ENCODE peak calls at places on chromosomes 3 and 15, in ten cellular contexts. One of them, this sample, is unnamed.

GRCh38 chr3:182375921-182376320 is 417.4 kb upstream of the ATP11B start:
- DNase-seq in glutamatergic neuron: no peak
- DNase-seq in germinal center: no peak
- DNase-seq in cardiac muscle cell: no peak
- DNase-seq in OCI-LY7: no peak
- DNase-seq in NCI-H460: no peak
- DNase-seq in Caki2: no peak
- DNase-seq in naive thymus-derived CD8-positive, alpha-beta T cell: no peak
- DNase-seq in foreskin fibroblast: no peak
- DNase-seq in HTR-8/SVneo: no peak
- DNase-seq in this sample: no peak

GRCh38 chr3:133040696-133041523 is 2.7 kb downstream of the TMEM108 start:
- DNase-seq in glutamatergic neuron: peak; percentile 85
- DNase-seq in germinal center: peak; percentile 16
- DNase-seq in cardiac muscle cell: peak; percentile 85
- DNase-seq in OCI-LY7: peak; percentile 62
- DNase-seq in NCI-H460: peak; percentile 65
- DNase-seq in Caki2: peak; percentile 45
- DNase-seq in naive thymus-derived CD8-positive, alpha-beta T cell: no peak
- DNase-seq in foreskin fibroblast: peak; percentile 53
- DNase-seq in HTR-8/SVneo: peak; percentile 70
- DNase-seq in this sample: no peak

GRCh38 chr3:122456074-122456473 is 40.2 kb upstream of the WDR5B start:
- DNase-seq in glutamatergic neuron: no peak
- DNase-seq in germinal center: no peak
- DNase-seq in cardiac muscle cell: no peak
- DNase-seq in OCI-LY7: no peak
- DNase-seq in NCI-H460: no peak
- DNase-seq in Caki2: no peak
- DNase-seq in naive thymus-derived CD8-positive, alpha-beta T cell: no peak
- DNase-seq in foreskin fibroblast: no peak
- DNase-seq in HTR-8/SVneo: no peak
- DNase-seq in this sample: no peak

GRCh38 chr3:161150001-161150525 is 44.9 kb upstream of the B3GALNT1 start:
- DNase-seq in glutamatergic neuron: no peak
- DNase-seq in germinal center: no peak
- DNase-seq in cardiac muscle cell: peak; percentile 14
- DNase-seq in OCI-LY7: no peak
- DNase-seq in NCI-H460: no peak
- DNase-seq in Caki2: no peak
- DNase-seq in naive thymus-derived CD8-positive, alpha-beta T cell: no peak
- DNase-seq in foreskin fibroblast: no peak
- DNase-seq in HTR-8/SVneo: no peak
- DNase-seq in this sample: no peak

GRCh38 chr3:58009026-58009748 is 965 bp downstream of the FLNB start:
- DNase-seq in glutamatergic neuron: no peak
- DNase-seq in germinal center: peak; percentile 54
- DNase-seq in cardiac muscle cell: no peak
- DNase-seq in OCI-LY7: peak; percentile 67
- DNase-seq in NCI-H460: no peak
- DNase-seq in Caki2: no peak
- DNase-seq in naive thymus-derived CD8-positive, alpha-beta T cell: peak; percentile 43
- DNase-seq in foreskin fibroblast: no peak
- DNase-seq in HTR-8/SVneo: no peak
- DNase-seq in this sample: peak; percentile 6

GRCh38 chr15:48021336-48022086 is 99.3 kb upstream of the SLC24A5 start:
- DNase-seq in glutamatergic neuron: no peak
- DNase-seq in germinal center: no peak
- DNase-seq in cardiac muscle cell: no peak
- DNase-seq in OCI-LY7: no peak
- DNase-seq in NCI-H460: no peak
- DNase-seq in Caki2: peak; percentile 8
- DNase-seq in naive thymus-derived CD8-positive, alpha-beta T cell: no peak
- DNase-seq in foreskin fibroblast: no peak
- DNase-seq in HTR-8/SVneo: no peak
- DNase-seq in this sample: no peak

GRCh38 chr3:174168026-174168425 is 691.1 kb upstream of the NAALADL2 start:
- DNase-seq in glutamatergic neuron: no peak
- DNase-seq in germinal center: no peak
- DNase-seq in cardiac muscle cell: no peak
- DNase-seq in OCI-LY7: no peak
- DNase-seq in NCI-H460: no peak
- DNase-seq in Caki2: no peak
- DNase-seq in naive thymus-derived CD8-positive, alpha-beta T cell: no peak
- DNase-seq in foreskin fibroblast: no peak
- DNase-seq in HTR-8/SVneo: no peak
- DNase-seq in this sample: no peak

GRCh38 chr3:124837730-124838186 is 49.4 kb downstream of the ITGB5 start:
- DNase-seq in glutamatergic neuron: no peak
- DNase-seq in germinal center: no peak
- DNase-seq in cardiac muscle cell: peak; percentile 79
- DNase-seq in OCI-LY7: no peak
- DNase-seq in NCI-H460: peak; percentile 94
- DNase-seq in Caki2: peak; percentile 94
- DNase-seq in naive thymus-derived CD8-positive, alpha-beta T cell: no peak
- DNase-seq in foreskin fibroblast: peak; percentile 64
- DNase-seq in HTR-8/SVneo: no peak
- DNase-seq in this sample: no peak

GRCh38 chr3:140572334-140572733 is 105.5 kb upstream of the TRIM42 start:
- DNase-seq in glutamatergic neuron: no peak
- DNase-seq in germinal center: no peak
- DNase-seq in cardiac muscle cell: no peak
- DNase-seq in OCI-LY7: peak; percentile 7
- DNase-seq in NCI-H460: no peak
- DNase-seq in Caki2: no peak
- DNase-seq in naive thymus-derived CD8-positive, alpha-beta T cell: no peak
- DNase-seq in foreskin fibroblast: no peak
- DNase-seq in HTR-8/SVneo: no peak
- DNase-seq in this sample: no peak

GRCh38 chr3:193347507-193348501 is 30.7 kb downstream of the ATP13A5 start:
- DNase-seq in glutamatergic neuron: no peak
- DNase-seq in germinal center: no peak
- DNase-seq in cardiac muscle cell: no peak
- DNase-seq in OCI-LY7: no peak
- DNase-seq in NCI-H460: no peak
- DNase-seq in Caki2: no peak
- DNase-seq in naive thymus-derived CD8-positive, alpha-beta T cell: no peak
- DNase-seq in foreskin fibroblast: no peak
- DNase-seq in HTR-8/SVneo: no peak
- DNase-seq in this sample: no peak

GRCh38 chr3:139123377-139124095 is 78.8 kb upstream of the PRR23C start:
- DNase-seq in glutamatergic neuron: no peak
- DNase-seq in germinal center: no peak
- DNase-seq in cardiac muscle cell: no peak
- DNase-seq in OCI-LY7: no peak
- DNase-seq in NCI-H460: no peak
- DNase-seq in Caki2: no peak
- DNase-seq in naive thymus-derived CD8-positive, alpha-beta T cell: no peak
- DNase-seq in foreskin fibroblast: peak; percentile 54
- DNase-seq in HTR-8/SVneo: no peak
- DNase-seq in this sample: no peak

GRCh38 chr15:60384052-60384451 is 13.7 kb downstream of the ANXA2 start:
- DNase-seq in glutamatergic neuron: no peak
- DNase-seq in germinal center: no peak
- DNase-seq in cardiac muscle cell: peak; percentile 61
- DNase-seq in OCI-LY7: no peak
- DNase-seq in NCI-H460: no peak
- DNase-seq in Caki2: no peak
- DNase-seq in naive thymus-derived CD8-positive, alpha-beta T cell: no peak
- DNase-seq in foreskin fibroblast: no peak
- DNase-seq in HTR-8/SVneo: no peak
- DNase-seq in this sample: no peak

GRCh38 chr15:80906159-80906775 is 83.4 kb downstream of the MESD start:
- DNase-seq in glutamatergic neuron: no peak
- DNase-seq in germinal center: no peak
- DNase-seq in cardiac muscle cell: no peak
- DNase-seq in OCI-LY7: no peak
- DNase-seq in NCI-H460: no peak
- DNase-seq in Caki2: peak; percentile 30
- DNase-seq in naive thymus-derived CD8-positive, alpha-beta T cell: no peak
- DNase-seq in foreskin fibroblast: peak; percentile 9
- DNase-seq in HTR-8/SVneo: peak; percentile 69
- DNase-seq in this sample: no peak

GRCh38 chr3:105700575-105700974 is 168.2 kb downstream of the CBLB start:
- DNase-seq in glutamatergic neuron: no peak
- DNase-seq in germinal center: no peak
- DNase-seq in cardiac muscle cell: no peak
- DNase-seq in OCI-LY7: no peak
- DNase-seq in NCI-H460: no peak
- DNase-seq in Caki2: no peak
- DNase-seq in naive thymus-derived CD8-positive, alpha-beta T cell: no peak
- DNase-seq in foreskin fibroblast: no peak
- DNase-seq in HTR-8/SVneo: no peak
- DNase-seq in this sample: no peak

GRCh38 chr15:68272797-68273271 is 4.7 kb upstream of the FEM1B start:
- DNase-seq in glutamatergic neuron: no peak
- DNase-seq in germinal center: no peak
- DNase-seq in cardiac muscle cell: peak; percentile 35
- DNase-seq in OCI-LY7: no peak
- DNase-seq in NCI-H460: no peak
- DNase-seq in Caki2: no peak
- DNase-seq in naive thymus-derived CD8-positive, alpha-beta T cell: no peak
- DNase-seq in foreskin fibroblast: peak; percentile 96
- DNase-seq in HTR-8/SVneo: no peak
- DNase-seq in this sample: no peak

GRCh38 chr3:72549819-72550581 is 298.2 kb downstream of the SHQ1 start:
- DNase-seq in glutamatergic neuron: no peak
- DNase-seq in germinal center: peak; percentile 21
- DNase-seq in cardiac muscle cell: peak; percentile 6
- DNase-seq in OCI-LY7: no peak
- DNase-seq in NCI-H460: no peak
- DNase-seq in Caki2: no peak
- DNase-seq in naive thymus-derived CD8-positive, alpha-beta T cell: no peak
- DNase-seq in foreskin fibroblast: no peak
- DNase-seq in HTR-8/SVneo: no peak
- DNase-seq in this sample: no peak

GRCh38 chr3:128849776-128850542 is 29.5 kb upstream of the ACAD9 start:
- DNase-seq in glutamatergic neuron: no peak
- DNase-seq in germinal center: no peak
- DNase-seq in cardiac muscle cell: peak; percentile 22
- DNase-seq in OCI-LY7: no peak
- DNase-seq in NCI-H460: no peak
- DNase-seq in Caki2: no peak
- DNase-seq in naive thymus-derived CD8-positive, alpha-beta T cell: no peak
- DNase-seq in foreskin fibroblast: no peak
- DNase-seq in HTR-8/SVneo: peak; percentile 21
- DNase-seq in this sample: no peak

GRCh38 chr15:29822100-29822684 is at the start of gene TJP1:
- DNase-seq in glutamatergic neuron: peak; percentile 87
- DNase-seq in germinal center: peak; percentile 13
- DNase-seq in cardiac muscle cell: peak; percentile 86
- DNase-seq in OCI-LY7: no peak
- DNase-seq in NCI-H460: peak; percentile 74
- DNase-seq in Caki2: peak; percentile 78
- DNase-seq in naive thymus-derived CD8-positive, alpha-beta T cell: no peak
- DNase-seq in foreskin fibroblast: peak; percentile 75
- DNase-seq in HTR-8/SVneo: peak; percentile 57
- DNase-seq in this sample: no peak

GRCh38 chr3:15223684-15224575 is 17.9 kb downstream of the CAPN7 start:
- DNase-seq in glutamatergic neuron: no peak
- DNase-seq in germinal center: no peak
- DNase-seq in cardiac muscle cell: no peak
- DNase-seq in OCI-LY7: no peak
- DNase-seq in NCI-H460: no peak
- DNase-seq in Caki2: no peak
- DNase-seq in naive thymus-derived CD8-positive, alpha-beta T cell: no peak
- DNase-seq in foreskin fibroblast: no peak
- DNase-seq in HTR-8/SVneo: no peak
- DNase-seq in this sample: no peak

GRCh38 chr15:99440551-99441426 is 125.0 kb upstream of the MEF2A start:
- DNase-seq in glutamatergic neuron: peak; percentile 9
- DNase-seq in germinal center: no peak
- DNase-seq in cardiac muscle cell: no peak
- DNase-seq in OCI-LY7: no peak
- DNase-seq in NCI-H460: no peak
- DNase-seq in Caki2: peak; percentile 7
- DNase-seq in naive thymus-derived CD8-positive, alpha-beta T cell: no peak
- DNase-seq in foreskin fibroblast: no peak
- DNase-seq in HTR-8/SVneo: no peak
- DNase-seq in this sample: no peak

GRCh38 chr3:9721015-9721697 is 10.4 kb upstream of the BRPF1 start:
- DNase-seq in glutamatergic neuron: peak; percentile 64
- DNase-seq in germinal center: no peak
- DNase-seq in cardiac muscle cell: no peak
- DNase-seq in OCI-LY7: no peak
- DNase-seq in NCI-H460: no peak
- DNase-seq in Caki2: no peak
- DNase-seq in naive thymus-derived CD8-positive, alpha-beta T cell: no peak
- DNase-seq in foreskin fibroblast: peak; percentile 25
- DNase-seq in HTR-8/SVneo: no peak
- DNase-seq in this sample: no peak

GRCh38 chr15:31352911-31353811 is 26.5 kb downstream of the KLF13 start:
- DNase-seq in glutamatergic neuron: no peak
- DNase-seq in germinal center: peak; percentile 84
- DNase-seq in cardiac muscle cell: peak; percentile 93
- DNase-seq in OCI-LY7: peak; percentile 71
- DNase-seq in NCI-H460: no peak
- DNase-seq in Caki2: no peak
- DNase-seq in naive thymus-derived CD8-positive, alpha-beta T cell: peak; percentile 75
- DNase-seq in foreskin fibroblast: peak; percentile 82
- DNase-seq in HTR-8/SVneo: peak; percentile 20
- DNase-seq in this sample: peak; percentile 64

GRCh38 chr3:161171639-161172552 is 49.2 kb upstream of the NMD3 start:
- DNase-seq in glutamatergic neuron: no peak
- DNase-seq in germinal center: no peak
- DNase-seq in cardiac muscle cell: peak; percentile 47
- DNase-seq in OCI-LY7: no peak
- DNase-seq in NCI-H460: no peak
- DNase-seq in Caki2: no peak
- DNase-seq in naive thymus-derived CD8-positive, alpha-beta T cell: no peak
- DNase-seq in foreskin fibroblast: no peak
- DNase-seq in HTR-8/SVneo: no peak
- DNase-seq in this sample: no peak

GRCh38 chr15:76057332-76058000 is 2.3 kb upstream of the TMEM266 start:
- DNase-seq in glutamatergic neuron: no peak
- DNase-seq in germinal center: peak; percentile 49
- DNase-seq in cardiac muscle cell: peak; percentile 57
- DNase-seq in OCI-LY7: peak; percentile 60
- DNase-seq in NCI-H460: peak; percentile 22
- DNase-seq in Caki2: peak; percentile 20
- DNase-seq in naive thymus-derived CD8-positive, alpha-beta T cell: no peak
- DNase-seq in foreskin fibroblast: peak; percentile 13
- DNase-seq in HTR-8/SVneo: peak; percentile 35
- DNase-seq in this sample: peak; percentile 9

GRCh38 chr3:109478614-109479013 is 141.3 kb upstream of the DPPA4 start:
- DNase-seq in glutamatergic neuron: no peak
- DNase-seq in germinal center: no peak
- DNase-seq in cardiac muscle cell: no peak
- DNase-seq in OCI-LY7: no peak
- DNase-seq in NCI-H460: no peak
- DNase-seq in Caki2: no peak
- DNase-seq in naive thymus-derived CD8-positive, alpha-beta T cell: no peak
- DNase-seq in foreskin fibroblast: no peak
- DNase-seq in HTR-8/SVneo: no peak
- DNase-seq in this sample: no peak

GRCh38 chr3:21839592-21839991 is 88.6 kb upstream of the ZNF385D start:
- DNase-seq in glutamatergic neuron: no peak
- DNase-seq in germinal center: no peak
- DNase-seq in cardiac muscle cell: peak; percentile 92
- DNase-seq in OCI-LY7: peak; percentile 0
- DNase-seq in NCI-H460: no peak
- DNase-seq in Caki2: peak; percentile 29
- DNase-seq in naive thymus-derived CD8-positive, alpha-beta T cell: no peak
- DNase-seq in foreskin fibroblast: peak; percentile 85
- DNase-seq in HTR-8/SVneo: peak; percentile 8
- DNase-seq in this sample: no peak

GRCh38 chr3:153162513-153163348 is 705 bp downstream of the RAP2B start:
- DNase-seq in glutamatergic neuron: peak; percentile 51
- DNase-seq in germinal center: peak; percentile 37
- DNase-seq in cardiac muscle cell: peak; percentile 49
- DNase-seq in OCI-LY7: peak; percentile 55
- DNase-seq in NCI-H460: no peak
- DNase-seq in Caki2: peak; percentile 47
- DNase-seq in naive thymus-derived CD8-positive, alpha-beta T cell: peak; percentile 23
- DNase-seq in foreskin fibroblast: no peak
- DNase-seq in HTR-8/SVneo: no peak
- DNase-seq in this sample: peak; percentile 45